ENCODE peak calls at places on chromosomes 6 and 20, in four cellular contexts. Z, I, G and H are unnamed samples.
A peak's percentile ranks its signal among the peaks of the same experiment; 100 is the strongest.

GRCh38 chr6:121143476-121143875 is 190.8 kb downstream of the TBC1D32 start:
- DNase-seq in Z (no peak), I (no peak), G (peak; percentile 37), H (no peak)

GRCh38 chr6:89547286-89547685 is 91.3 kb downstream of the LYRM2 start:
- DNase-seq in Z (no peak), I (no peak), G (no peak), H (no peak)

GRCh38 chr20:38726849-38727601 is 2.7 kb downstream of the SLC32A1 start:
- DNase-seq in Z (no peak), I (no peak), G (no peak), H (no peak)

GRCh38 chr6:130099119-130099518 is 80.7 kb downstream of the L3MBTL3 start:
- DNase-seq in Z (no peak), I (no peak), G (no peak), H (no peak)

GRCh38 chr20:7728373-7728772 is 211.9 kb downstream of the HAO1 start:
- DNase-seq in Z (no peak), I (no peak), G (peak; percentile 82), H (no peak)

GRCh38 chr6:39876111-39876510 is 58.2 kb downstream of the MOCS1 start:
- DNase-seq in Z (no peak), I (no peak), G (no peak), H (no peak)

GRCh38 chr6:41197234-41197633 is 3.7 kb downstream of the TREML2 start:
- DNase-seq in Z (no peak), I (no peak), G (no peak), H (no peak)

GRCh38 chr6:138194221-138194620 is 24.1 kb downstream of the PBOV1 start:
- DNase-seq in Z (no peak), I (no peak), G (no peak), H (no peak)

GRCh38 chr6:56073315-56073714 is 174.1 kb downstream of the COL21A1 start:
- DNase-seq in Z (no peak), I (no peak), G (no peak), H (no peak)

GRCh38 chr6:104431096-104431495 is 428.6 kb downstream of the HACE1 start:
- DNase-seq in Z (no peak), I (no peak), G (no peak), H (no peak)

GRCh38 chr6:82030761-82031160 is 216.8 kb downstream of the IBTK start:
- DNase-seq in Z (no peak), I (no peak), G (no peak), H (no peak)

GRCh38 chr6:116369540-116370327 is 1.0 kb upstream of the DSE start:
- DNase-seq in Z (no peak), I (no peak), G (no peak), H (no peak)

GRCh38 chr6:57313711-57314471 is 3.5 kb upstream of the PRIM2 start:
- DNase-seq in Z (no peak), I (no peak), G (peak; percentile 98), H (no peak)

GRCh38 chr20:58538752-58539151 is 23.6 kb upstream of the APCDD1L start:
- DNase-seq in Z (no peak), I (no peak), G (peak; percentile 80), H (no peak)